ENCODE peak calls at places on chromosomes 6 and 20, in ten cellular contexts. M is lower leg skin; G is cardiac fibroblast; W is SHP77; P is fibroblast of the conjunctiva; A is NCI-H2171 treated with DMSO at 0.1 percent for 48 hours; S is OCI-LY7; V is osteoblast; E is foreskin keratinocyte; Q is T-helper 2 cell treated with Interferon-gamma antibody and Interleukin-4, amounts not matched to agents 5 μg/mL and 100 μg/mL, for 36 hours. X is an unnamed sample.

GRCh38 chr6:125835221-125835744 is 44.5 kb downstream of the NCOA7 start:
- DNase-seq in M (no peak), G (peak), W (no peak), P (peak), A (no peak), S (no peak), V (peak), E (no peak), Q (no peak), X (no peak)

GRCh38 chr20:62761759-62762131 is 34.5 kb upstream of the MRGBP start:
- DNase-seq in M (no peak), G (no peak), W (no peak), P (no peak), A (no peak), S (no peak), V (peak), E (no peak), Q (no peak), X (no peak)

GRCh38 chr20:37315293-37316110 is 26.0 kb downstream of the MANBAL start:
- DNase-seq in M (peak), G (peak), W (no peak), P (no peak), A (no peak), S (peak), V (peak), E (peak), Q (no peak), X (peak)

GRCh38 chr6:35327349-35328027 is 14.9 kb upstream of the PPARD start:
- DNase-seq in M (no peak), G (peak), W (peak), P (peak), A (peak), S (peak), V (peak), E (peak), Q (peak), X (peak)

GRCh38 chr6:168179702-168180382 is 100.8 kb upstream of the FRMD1 start:
- DNase-seq in M (peak), G (no peak), W (no peak), P (no peak), A (no peak), S (no peak), V (no peak), E (no peak), Q (no peak), X (no peak)

GRCh38 chr6:155041781-155042279 is 46.7 kb downstream of the TIAM2 start:
- DNase-seq in M (no peak), G (peak), W (no peak), P (no peak), A (peak), S (no peak), V (no peak), E (no peak), Q (no peak), X (no peak)

GRCh38 chr6:65760285-65760684 is 53.3 kb upstream of the EYS start:
- DNase-seq in M (no peak), G (no peak), W (no peak), P (no peak), A (no peak), S (no peak), V (no peak), E (peak), Q (no peak), X (no peak)

GRCh38 chr6:1286972-1287600 is 24.8 kb upstream of the FOXQ1 start:
- DNase-seq in M (no peak), G (peak), W (no peak), P (peak), A (no peak), S (no peak), V (peak), E (peak), Q (no peak), X (peak)

GRCh38 chr6:12280458-12280857 is 9.7 kb upstream of the EDN1 start:
- DNase-seq in M (no peak), G (peak), W (no peak), P (no peak), A (no peak), S (no peak), V (peak), E (no peak), Q (no peak), X (peak)

GRCh38 chr6:129929433-129929832 is 68.3 kb upstream of the TMEM244 start:
- DNase-seq in M (no peak), G (peak), W (no peak), P (peak), A (no peak), S (no peak), V (peak), E (peak), Q (no peak), X (peak)

GRCh38 chr6:34958748-34959147 is 69.7 kb downstream of the ANKS1A start:
- DNase-seq in M (no peak), G (no peak), W (no peak), P (no peak), A (no peak), S (no peak), V (no peak), E (no peak), Q (no peak), X (no peak)

GRCh38 chr6:7975764-7976146 is 65.2 kb upstream of the TXNDC5 start:
- DNase-seq in M (no peak), G (peak), W (no peak), P (no peak), A (no peak), S (no peak), V (no peak), E (no peak), Q (no peak), X (peak)

GRCh38 chr6:137970368-137970767 is 103.3 kb downstream of the TNFAIP3 start:
- DNase-seq in M (no peak), G (no peak), W (no peak), P (no peak), A (no peak), S (peak), V (no peak), E (no peak), Q (peak), X (no peak)

GRCh38 chr6:118558811-118559217 is 10.7 kb downstream of the PLN start:
- DNase-seq in M (no peak), G (no peak), W (no peak), P (no peak), A (no peak), S (no peak), V (no peak), E (no peak), Q (peak), X (no peak)

GRCh38 chr6:84453499-84453898 is 226.1 kb upstream of the CEP162 start:
- DNase-seq in M (no peak), G (no peak), W (no peak), P (no peak), A (no peak), S (no peak), V (no peak), E (no peak), Q (no peak), X (peak)

GRCh38 chr6:20334334-20334733 is 67.3 kb upstream of the E2F3 start:
- DNase-seq in M (no peak), G (no peak), W (no peak), P (no peak), A (no peak), S (no peak), V (no peak), E (no peak), Q (no peak), X (no peak)

GRCh38 chr20:13800728-13801134 is 15.9 kb downstream of the NDUFAF5 start:
- DNase-seq in M (peak), G (peak), W (peak), P (peak), A (peak), S (no peak), V (peak), E (peak), Q (no peak), X (peak)

GRCh38 chr20:21510995-21511394 is 2.9 kb downstream of the NKX2-2 start:
- DNase-seq in M (no peak), G (no peak), W (no peak), P (no peak), A (no peak), S (no peak), V (peak), E (no peak), Q (no peak), X (peak)

GRCh38 chr6:1515781-1516180 is 93.9 kb upstream of the FOXC1 start:
- DNase-seq in M (no peak), G (no peak), W (no peak), P (no peak), A (no peak), S (no peak), V (no peak), E (no peak), Q (no peak), X (no peak)

GRCh38 chr20:40685349-40685748 is 3.7 kb downstream of the MAFB start:
- DNase-seq in M (no peak), G (no peak), W (no peak), P (no peak), A (no peak), S (no peak), V (no peak), E (no peak), Q (no peak), X (no peak)

GRCh38 chr20:52303281-52303950 is 111.8 kb upstream of the ZFP64 start:
- DNase-seq in M (no peak), G (no peak), W (no peak), P (no peak), A (no peak), S (no peak), V (no peak), E (no peak), Q (peak), X (no peak)

GRCh38 chr6:744954-745353 is 52.0 kb upstream of the EXOC2 start:
- DNase-seq in M (no peak), G (no peak), W (no peak), P (no peak), A (no peak), S (no peak), V (no peak), E (no peak), Q (no peak), X (no peak)

GRCh38 chr6:32952817-32953739 is at the start of gene HLA-DMA:
- DNase-seq in M (peak), G (peak), W (peak), P (peak), A (peak), S (peak), V (peak), E (peak), Q (peak), X (peak)

GRCh38 chr6:158751192-158751591 is 68.0 kb downstream of the EZR start:
- DNase-seq in M (peak), G (no peak), W (no peak), P (no peak), A (peak), S (no peak), V (no peak), E (no peak), Q (no peak), X (no peak)

GRCh38 chr6:55255061-55255571 is 72.2 kb upstream of the GFRAL start:
- DNase-seq in M (no peak), G (no peak), W (peak), P (no peak), A (no peak), S (no peak), V (no peak), E (no peak), Q (no peak), X (peak)

GRCh38 chr20:22381812-22382416 is 202.5 kb downstream of the FOXA2 start:
- DNase-seq in M (no peak), G (no peak), W (no peak), P (no peak), A (no peak), S (no peak), V (peak), E (no peak), Q (no peak), X (no peak)

GRCh38 chr6:27400877-27401642 is 12.5 kb downstream of the ZNF391 start:
- DNase-seq in M (no peak), G (no peak), W (no peak), P (no peak), A (no peak), S (no peak), V (no peak), E (no peak), Q (no peak), X (no peak)

GRCh38 chr20:21361266-21361665 is 36.1 kb downstream of the NKX2-4 start:
- DNase-seq in M (no peak), G (peak), W (no peak), P (no peak), A (no peak), S (no peak), V (no peak), E (peak), Q (no peak), X (no peak)

GRCh38 chr20:49207071-49207470 is 12.1 kb upstream of the DDX27 start:
- DNase-seq in M (no peak), G (no peak), W (peak), P (no peak), A (no peak), S (no peak), V (no peak), E (no peak), Q (no peak), X (no peak)

GRCh38 chr6:46042355-46042999 is 26.8 kb upstream of the CLIC5 start:
- DNase-seq in M (no peak), G (peak), W (peak), P (peak), A (peak), S (peak), V (no peak), E (peak), Q (no peak), X (no peak)

GRCh38 chr6:26204332-26205160 is 117.3 kb downstream of the HFE start:
- DNase-seq in M (peak), G (peak), W (peak), P (peak), A (peak), S (peak), V (peak), E (peak), Q (peak), X (peak)

GRCh38 chr6:149128489-149129145 is 188.9 kb upstream of the TAB2 start:
- DNase-seq in M (no peak), G (no peak), W (no peak), P (no peak), A (no peak), S (peak), V (no peak), E (no peak), Q (peak), X (no peak)

GRCh38 chr6:54252916-54253315 is 55.3 kb upstream of the TINAG start:
- DNase-seq in M (no peak), G (no peak), W (no peak), P (no peak), A (no peak), S (no peak), V (no peak), E (no peak), Q (no peak), X (no peak)

GRCh38 chr6:111788779-111789276 is 84.4 kb downstream of the FYN start:
- DNase-seq in M (no peak), G (no peak), W (no peak), P (no peak), A (peak), S (no peak), V (no peak), E (no peak), Q (no peak), X (no peak)

X was measured in foreskin fibroblast.